ENCODE peak calls at places on chromosomes 2 and 18, in six cellular contexts. One of them, this sample, is unnamed.

GRCh38 chr2:88538362-88538917 is 85.9 kb upstream of the FOXI3 start:
- DNase-seq in iPS-NIHi11: no peak
- DNase-seq in endothelial cell: no peak
- DNase-seq in glomerular endothelial cell: no peak
- DNase-seq in stimulated activated naive CD8-positive, alpha-beta T cell treated with anti-CD3 and anti-CD28 coated beads, Interleukin-15, Interleukin-2, amounts not matched to agents 100 U/mL and 50 U/mL, for 24 hours: no peak
- DNase-seq in EL: no peak
- DNase-seq in this sample: no peak

GRCh38 chr2:26576565-26577441 is 64.4 kb downstream of the CIB4 start:
- DNase-seq in endothelial cell: no peak
- DNase-seq in glomerular endothelial cell: no peak
- DNase-seq in iPS-NIHi11: no peak
- DNase-seq in EL: no peak
- DNase-seq in stimulated activated naive CD8-positive, alpha-beta T cell treated with anti-CD3 and anti-CD28 coated beads, Interleukin-15, Interleukin-2, amounts not matched to agents 100 U/mL and 50 U/mL, for 24 hours: no peak
- DNase-seq in this sample: no peak

GRCh38 chr2:231615058-231615671 is 22.5 kb downstream of the TEX44 start:
- DNase-seq in iPS-NIHi11: no peak
- DNase-seq in stimulated activated naive CD8-positive, alpha-beta T cell treated with anti-CD3 and anti-CD28 coated beads, Interleukin-15, Interleukin-2, amounts not matched to agents 100 U/mL and 50 U/mL, for 24 hours: peak
- DNase-seq in EL: no peak
- DNase-seq in glomerular endothelial cell: no peak
- DNase-seq in endothelial cell: no peak
- DNase-seq in this sample: no peak

GRCh38 chr18:28905509-28905908 is 728.6 kb upstream of the CDH2 start:
- DNase-seq in glomerular endothelial cell: peak
- DNase-seq in stimulated activated naive CD8-positive, alpha-beta T cell treated with anti-CD3 and anti-CD28 coated beads, Interleukin-15, Interleukin-2, amounts not matched to agents 100 U/mL and 50 U/mL, for 24 hours: no peak
- DNase-seq in iPS-NIHi11: no peak
- DNase-seq in endothelial cell: no peak
- DNase-seq in EL: peak
- DNase-seq in this sample: no peak

GRCh38 chr2:147740211-147740927 is 104.5 kb upstream of the ACVR2A start:
- DNase-seq in iPS-NIHi11: no peak
- DNase-seq in EL: no peak
- DNase-seq in stimulated activated naive CD8-positive, alpha-beta T cell treated with anti-CD3 and anti-CD28 coated beads, Interleukin-15, Interleukin-2, amounts not matched to agents 100 U/mL and 50 U/mL, for 24 hours: no peak
- DNase-seq in endothelial cell: no peak
- DNase-seq in glomerular endothelial cell: no peak
- DNase-seq in this sample: no peak

GRCh38 chr2:233663911-233664310 is 7.8 kb upstream of the UGT1A9 start:
- DNase-seq in glomerular endothelial cell: no peak
- DNase-seq in endothelial cell: no peak
- DNase-seq in iPS-NIHi11: no peak
- DNase-seq in EL: no peak
- DNase-seq in stimulated activated naive CD8-positive, alpha-beta T cell treated with anti-CD3 and anti-CD28 coated beads, Interleukin-15, Interleukin-2, amounts not matched to agents 100 U/mL and 50 U/mL, for 24 hours: no peak
- DNase-seq in this sample: no peak

GRCh38 chr2:16123881-16124780 is 183.8 kb downstream of the MYCN start:
- DNase-seq in EL: no peak
- DNase-seq in glomerular endothelial cell: no peak
- DNase-seq in iPS-NIHi11: no peak
- DNase-seq in stimulated activated naive CD8-positive, alpha-beta T cell treated with anti-CD3 and anti-CD28 coated beads, Interleukin-15, Interleukin-2, amounts not matched to agents 100 U/mL and 50 U/mL, for 24 hours: no peak
- DNase-seq in endothelial cell: no peak
- DNase-seq in this sample: no peak

GRCh38 chr2:54969940-54970338 is 80.3 kb downstream of the RTN4 start:
- DNase-seq in endothelial cell: no peak
- DNase-seq in stimulated activated naive CD8-positive, alpha-beta T cell treated with anti-CD3 and anti-CD28 coated beads, Interleukin-15, Interleukin-2, amounts not matched to agents 100 U/mL and 50 U/mL, for 24 hours: no peak
- DNase-seq in EL: no peak
- DNase-seq in iPS-NIHi11: no peak
- DNase-seq in glomerular endothelial cell: no peak
- DNase-seq in this sample: no peak

GRCh38 chr2:98768765-98769476 is 38.0 kb upstream of the MGAT4A start:
- DNase-seq in endothelial cell: no peak
- DNase-seq in iPS-NIHi11: no peak
- DNase-seq in glomerular endothelial cell: no peak
- DNase-seq in stimulated activated naive CD8-positive, alpha-beta T cell treated with anti-CD3 and anti-CD28 coated beads, Interleukin-15, Interleukin-2, amounts not matched to agents 100 U/mL and 50 U/mL, for 24 hours: no peak
- DNase-seq in EL: peak
- DNase-seq in this sample: no peak

GRCh38 chr2:145422576-145422975 is 902.7 kb upstream of the ZEB2 start:
- DNase-seq in EL: no peak
- DNase-seq in iPS-NIHi11: no peak
- DNase-seq in glomerular endothelial cell: no peak
- DNase-seq in endothelial cell: no peak
- DNase-seq in stimulated activated naive CD8-positive, alpha-beta T cell treated with anti-CD3 and anti-CD28 coated beads, Interleukin-15, Interleukin-2, amounts not matched to agents 100 U/mL and 50 U/mL, for 24 hours: no peak
- DNase-seq in this sample: no peak

GRCh38 chr2:164868563-164869419 is 27.2 kb upstream of the COBLL1 start:
- DNase-seq in iPS-NIHi11: no peak
- DNase-seq in stimulated activated naive CD8-positive, alpha-beta T cell treated with anti-CD3 and anti-CD28 coated beads, Interleukin-15, Interleukin-2, amounts not matched to agents 100 U/mL and 50 U/mL, for 24 hours: no peak
- DNase-seq in endothelial cell: no peak
- DNase-seq in glomerular endothelial cell: no peak
- DNase-seq in EL: peak
- DNase-seq in this sample: no peak

GRCh38 chr18:34921811-34922385 is 119.3 kb upstream of the MAPRE2 start:
- DNase-seq in EL: no peak
- DNase-seq in stimulated activated naive CD8-positive, alpha-beta T cell treated with anti-CD3 and anti-CD28 coated beads, Interleukin-15, Interleukin-2, amounts not matched to agents 100 U/mL and 50 U/mL, for 24 hours: no peak
- DNase-seq in glomerular endothelial cell: no peak
- DNase-seq in iPS-NIHi11: no peak
- DNase-seq in endothelial cell: no peak
- DNase-seq in this sample: no peak

GRCh38 chr2:129709030-129709955 is 270.2 kb upstream of the RAB6C start:
- DNase-seq in endothelial cell: no peak
- DNase-seq in EL: no peak
- DNase-seq in glomerular endothelial cell: no peak
- DNase-seq in iPS-NIHi11: no peak
- DNase-seq in stimulated activated naive CD8-positive, alpha-beta T cell treated with anti-CD3 and anti-CD28 coated beads, Interleukin-15, Interleukin-2, amounts not matched to agents 100 U/mL and 50 U/mL, for 24 hours: no peak
- DNase-seq in this sample: peak

GRCh38 chr2:59389240-59389639 is 1148.1 kb upstream of the FANCL start:
- DNase-seq in iPS-NIHi11: no peak
- DNase-seq in stimulated activated naive CD8-positive, alpha-beta T cell treated with anti-CD3 and anti-CD28 coated beads, Interleukin-15, Interleukin-2, amounts not matched to agents 100 U/mL and 50 U/mL, for 24 hours: no peak
- DNase-seq in EL: peak
- DNase-seq in endothelial cell: no peak
- DNase-seq in glomerular endothelial cell: no peak
- DNase-seq in this sample: no peak

GRCh38 chr18:28831476-28831875 is 654.5 kb upstream of the CDH2 start:
- DNase-seq in glomerular endothelial cell: no peak
- DNase-seq in iPS-NIHi11: no peak
- DNase-seq in stimulated activated naive CD8-positive, alpha-beta T cell treated with anti-CD3 and anti-CD28 coated beads, Interleukin-15, Interleukin-2, amounts not matched to agents 100 U/mL and 50 U/mL, for 24 hours: no peak
- DNase-seq in endothelial cell: no peak
- DNase-seq in EL: no peak
- DNase-seq in this sample: no peak

GRCh38 chr2:10971131-10971854 is 59.6 kb downstream of the KCNF1 start:
- DNase-seq in iPS-NIHi11: no peak
- DNase-seq in endothelial cell: no peak
- DNase-seq in glomerular endothelial cell: no peak
- DNase-seq in stimulated activated naive CD8-positive, alpha-beta T cell treated with anti-CD3 and anti-CD28 coated beads, Interleukin-15, Interleukin-2, amounts not matched to agents 100 U/mL and 50 U/mL, for 24 hours: no peak
- DNase-seq in EL: no peak
- DNase-seq in this sample: no peak

GRCh38 chr2:220353897-220354296 is 726.5 kb downstream of the SLC4A3 start:
- DNase-seq in iPS-NIHi11: no peak
- DNase-seq in glomerular endothelial cell: no peak
- DNase-seq in stimulated activated naive CD8-positive, alpha-beta T cell treated with anti-CD3 and anti-CD28 coated beads, Interleukin-15, Interleukin-2, amounts not matched to agents 100 U/mL and 50 U/mL, for 24 hours: no peak
- DNase-seq in EL: peak
- DNase-seq in endothelial cell: no peak
- DNase-seq in this sample: no peak

GRCh38 chr2:75465317-75465998 is 95.3 kb downstream of the EVA1A start:
- DNase-seq in EL: peak
- DNase-seq in endothelial cell: peak
- DNase-seq in stimulated activated naive CD8-positive, alpha-beta T cell treated with anti-CD3 and anti-CD28 coated beads, Interleukin-15, Interleukin-2, amounts not matched to agents 100 U/mL and 50 U/mL, for 24 hours: no peak
- DNase-seq in iPS-NIHi11: peak
- DNase-seq in glomerular endothelial cell: no peak
- DNase-seq in this sample: peak

GRCh38 chr2:54636425-54637139 is 86.9 kb upstream of the EML6 start:
- DNase-seq in stimulated activated naive CD8-positive, alpha-beta T cell treated with anti-CD3 and anti-CD28 coated beads, Interleukin-15, Interleukin-2, amounts not matched to agents 100 U/mL and 50 U/mL, for 24 hours: no peak
- DNase-seq in EL: no peak
- DNase-seq in endothelial cell: no peak
- DNase-seq in iPS-NIHi11: no peak
- DNase-seq in glomerular endothelial cell: no peak
- DNase-seq in this sample: no peak

GRCh38 chr2:199589303-199589702 is 131.6 kb upstream of the SATB2 start:
- DNase-seq in EL: no peak
- DNase-seq in endothelial cell: no peak
- DNase-seq in iPS-NIHi11: no peak
- DNase-seq in stimulated activated naive CD8-positive, alpha-beta T cell treated with anti-CD3 and anti-CD28 coated beads, Interleukin-15, Interleukin-2, amounts not matched to agents 100 U/mL and 50 U/mL, for 24 hours: no peak
- DNase-seq in glomerular endothelial cell: no peak
- DNase-seq in this sample: peak

GRCh38 chr2:24830786-24831185 is 37.6 kb downstream of the CENPO start:
- DNase-seq in glomerular endothelial cell: no peak
- DNase-seq in iPS-NIHi11: peak
- DNase-seq in stimulated activated naive CD8-positive, alpha-beta T cell treated with anti-CD3 and anti-CD28 coated beads, Interleukin-15, Interleukin-2, amounts not matched to agents 100 U/mL and 50 U/mL, for 24 hours: no peak
- DNase-seq in EL: no peak
- DNase-seq in endothelial cell: no peak
- DNase-seq in this sample: no peak

GRCh38 chr2:154338359-154338967 is 360.0 kb upstream of the KCNJ3 start:
- DNase-seq in stimulated activated naive CD8-positive, alpha-beta T cell treated with anti-CD3 and anti-CD28 coated beads, Interleukin-15, Interleukin-2, amounts not matched to agents 100 U/mL and 50 U/mL, for 24 hours: no peak
- DNase-seq in endothelial cell: no peak
- DNase-seq in glomerular endothelial cell: no peak
- DNase-seq in iPS-NIHi11: peak
- DNase-seq in EL: no peak
- DNase-seq in this sample: no peak